ENCODE peak calls at places on chromosomes 7 and 10, in six cellular contexts. W, I, K, T, Z and U are unnamed samples.

GRCh38 chr7:155009570-155010157 is 6.7 kb upstream of the PAXIP1 start:
- DNase-seq in W (no peak), K (peak; percentile 38), I (no peak), T (no peak), Z (no peak), U (no peak)

GRCh38 chr10:65952086-65952485 is 973.8 kb upstream of the LRRTM3 start:
- DNase-seq in W (no peak), I (no peak), Z (no peak), K (no peak), T (no peak), U (no peak)

GRCh38 chr10:125060851-125061556 is 99.4 kb downstream of the CTBP2 start:
- DNase-seq in I (peak; percentile 86), Z (peak; percentile 85), W (peak; percentile 88), T (peak; percentile 80), K (peak; percentile 93), U (peak; percentile 85)

GRCh38 chr7:130875265-130875741 is 141.3 kb upstream of the KLF14 start:
- DNase-seq in K (peak; percentile 70), T (peak; percentile 41), Z (no peak), W (peak; percentile 71), I (no peak), U (peak; percentile 47)

GRCh38 chr10:114320249-114321116 is 81.4 kb downstream of the VWA2 start:
- DNase-seq in W (peak; percentile 61), K (no peak), Z (no peak), I (peak; percentile 35), T (peak; percentile 76), U (no peak)

GRCh38 chr10:118047363-118047719 is 600 bp upstream of the RAB11FIP2 start:
- DNase-seq in W (no peak), I (peak; percentile 11), K (peak; percentile 16), T (no peak), Z (no peak), U (peak; percentile 15)

GRCh38 chr7:50304911-50305621 is 550 bp downstream of the IKZF1 start:
- DNase-seq in K (peak; percentile 45), T (no peak), Z (no peak), I (no peak), W (no peak), U (no peak)

GRCh38 chr7:129144834-129145668 is 544 bp downstream of the TSPAN33 start:
- DNase-seq in K (peak; percentile 34), T (no peak), I (no peak), Z (no peak), W (no peak), U (no peak)

GRCh38 chr10:14407567-14407966 is 76.8 kb upstream of the FRMD4A start:
- DNase-seq in W (no peak), K (no peak), Z (no peak), T (peak; percentile 80), I (no peak), U (no peak)

GRCh38 chr10:75782463-75783248 is 351.2 kb downstream of the LRMDA start:
- DNase-seq in K (no peak), I (no peak), Z (no peak), T (peak; percentile 9), W (no peak), U (no peak)

GRCh38 chr7:137418841-137419240 is 75.3 kb upstream of the PTN start:
- DNase-seq in T (no peak), K (no peak), W (no peak), Z (no peak), I (no peak), U (no peak)

GRCh38 chr10:75400769-75401568 is 595 bp downstream of the ZNF503 start:
- DNase-seq in I (peak; percentile 54), K (peak; percentile 66), T (peak; percentile 73), W (peak; percentile 86), Z (peak; percentile 56), U (peak; percentile 74)

GRCh38 chr7:116231543-116232401 is 21.4 kb downstream of the TES start:
- DNase-seq in K (no peak), I (no peak), Z (no peak), T (peak; percentile 72), W (peak; percentile 52), U (no peak)

GRCh38 chr10:47181057-47181849 is 118.7 kb upstream of the GDF10 start:
- DNase-seq in I (no peak), K (no peak), Z (no peak), T (no peak), W (no peak), U (no peak)

DNA sequence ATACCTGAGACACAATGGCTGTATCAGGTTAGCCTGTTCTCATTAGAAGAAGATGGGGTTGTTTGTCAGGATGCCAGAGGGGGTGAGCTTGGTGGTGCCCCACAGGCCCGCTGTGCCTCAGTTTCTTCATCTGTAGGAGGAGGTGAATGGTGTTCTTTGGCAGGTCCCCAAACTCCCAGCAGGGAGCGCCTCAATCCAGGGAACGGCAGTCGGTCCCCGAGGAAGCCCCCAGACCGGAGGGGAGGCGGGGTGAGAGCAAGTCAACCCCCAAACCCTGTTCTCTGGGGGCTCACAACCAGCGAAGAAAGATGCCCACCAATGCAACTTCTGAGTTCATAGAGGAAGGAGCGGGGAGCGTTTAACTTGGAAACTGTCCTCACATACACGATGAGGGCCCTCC is 16.0 kb downstream of the C10orf105 start:
- DNase-seq in W (no peak), I (no peak), K (no peak), T (no peak), Z (no peak), U (no peak)
- TF ChIP-seq CTCF in W (no peak), I (no peak), K (no peak), T (no peak), Z (no peak), U (no peak)

DNA sequence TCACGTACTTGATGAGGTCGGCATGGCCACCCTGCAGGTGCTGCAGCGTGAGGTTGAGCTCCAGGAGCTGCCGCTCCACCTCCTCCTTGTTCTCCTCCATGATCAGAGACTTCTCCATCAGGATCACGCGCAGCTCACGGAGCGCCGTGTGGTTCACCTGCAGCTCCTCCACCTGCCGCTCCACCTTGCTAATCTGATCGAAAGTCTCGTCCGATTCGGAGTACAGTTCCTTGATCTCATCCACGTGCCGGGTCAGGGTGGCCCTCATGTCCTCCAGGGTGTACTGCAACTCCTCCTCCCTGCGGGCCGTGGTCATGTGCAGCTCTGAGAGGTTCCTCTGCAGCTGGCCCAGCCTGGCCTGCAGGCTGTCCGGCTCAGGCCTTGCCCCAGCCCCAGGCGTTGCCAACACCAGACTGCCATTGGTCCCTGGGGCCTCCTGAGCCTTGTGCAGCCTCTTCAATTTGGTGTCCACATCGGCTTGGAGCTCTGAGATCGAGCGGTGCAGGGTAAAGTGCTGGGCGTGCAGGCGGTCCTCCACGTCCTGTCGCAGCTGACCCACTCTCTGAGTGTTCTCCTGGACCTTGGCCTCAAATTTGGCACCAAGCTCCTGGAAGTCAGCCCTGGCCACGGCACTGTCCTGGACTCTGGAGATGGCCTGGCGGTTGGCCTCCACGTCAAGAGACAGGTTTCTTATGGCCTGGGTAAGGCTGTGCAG is 13.9 kb downstream of the MMRN2 start:
- DNase-seq in T (no peak), Z (no peak), I (no peak), W (no peak), K (no peak), U (no peak)
- H3K4me3 ChIP-seq in T (no peak overlapping the region), Z (no peak overlapping the region), I (no peak overlapping the region), W (no peak overlapping the region), K (no peak overlapping the region), U (no peak overlapping the region)

GRCh38 chr10:38072552-38072951 is 21.6 kb upstream of the ZNF37A start:
- DNase-seq in W (no peak), Z (no peak), T (no peak), I (no peak), K (no peak), U (no peak)
- H3K9me3 ChIP-seq in W (no peaks in the 10 kb centered on the region), Z (peaks cover 9% of the 10 kb centered on the region), T (no peaks in the 10 kb centered on the region), I (no peaks in the 10 kb centered on the region), K (peaks cover 7% of the 10 kb centered on the region), U (peaks cover 3% of the 10 kb centered on the region)

GRCh38 chr7:3434611-3435010 is 133.6 kb downstream of the SDK1 start:
- DNase-seq in T (no peak), W (no peak), K (no peak), Z (no peak), I (no peak), U (no peak)
- TF ChIP-seq CTCF in T (no peak), W (no peak), K (no peak), Z (no peak), I (no peak), U (no peak)